ENCODE peak calls at places on chromosome 21, in nine cellular contexts. One of them, this sample, is unnamed. For H3K27me3, the result is how much of the 10 kb centered on the place peaks cover.

GRCh38 chr21:32101206-32101763 is 177.6 kb downstream of the MIS18A start:
- DNase-seq in CD8-positive, alpha-beta memory T cell: no peak
- DNase-seq in colonic mucosa: no peak
- DNase-seq in hepatocyte: no peak
- DNase-seq in pancreas: no peak
- DNase-seq in tibial nerve: no peak
- DNase-seq in heart left ventricle: no peak
- DNase-seq in left ventricle myocardium inferior: no peak
- DNase-seq in cardiac muscle cell: no peak
- DNase-seq in this sample: no peak

GRCh38 chr21:31335957-31336738 is 7.9 kb downstream of the TIAM1 start:
- DNase-seq in CD8-positive, alpha-beta memory T cell: no peak
- DNase-seq in colonic mucosa: no peak
- DNase-seq in hepatocyte: peak
- DNase-seq in pancreas: no peak
- DNase-seq in tibial nerve: peak
- DNase-seq in heart left ventricle: peak
- DNase-seq in left ventricle myocardium inferior: no peak
- DNase-seq in cardiac muscle cell: no peak
- DNase-seq in this sample: no peak

GRCh38 chr21:37455504-37455911 is 88.9 kb downstream of the DYRK1A start:
- DNase-seq in CD8-positive, alpha-beta memory T cell: no peak
- DNase-seq in colonic mucosa: no peak
- DNase-seq in hepatocyte: no peak
- DNase-seq in pancreas: no peak
- DNase-seq in tibial nerve: no peak
- DNase-seq in heart left ventricle: no peak
- DNase-seq in left ventricle myocardium inferior: no peak
- DNase-seq in cardiac muscle cell: no peak
- DNase-seq in this sample: no peak

GRCh38 chr21:33278736-33279135 is 12.6 kb downstream of the IL10RB start:
- DNase-seq in CD8-positive, alpha-beta memory T cell: no peak
- DNase-seq in colonic mucosa: no peak
- DNase-seq in hepatocyte: no peak
- DNase-seq in pancreas: no peak
- DNase-seq in tibial nerve: no peak
- DNase-seq in heart left ventricle: no peak
- DNase-seq in left ventricle myocardium inferior: no peak
- DNase-seq in cardiac muscle cell: no peak
- DNase-seq in this sample: no peak

GRCh38 chr21:35840949-35841348 is 219.4 kb downstream of the SETD4 start:
- DNase-seq in CD8-positive, alpha-beta memory T cell: no peak
- DNase-seq in colonic mucosa: no peak
- DNase-seq in hepatocyte: no peak
- DNase-seq in pancreas: no peak
- DNase-seq in tibial nerve: no peak
- DNase-seq in heart left ventricle: no peak
- DNase-seq in left ventricle myocardium inferior: no peak
- DNase-seq in cardiac muscle cell: no peak
- DNase-seq in this sample: no peak

GRCh38 chr21:42537106-42537742 is 23.6 kb downstream of the SLC37A1 start:
- DNase-seq in CD8-positive, alpha-beta memory T cell: no peak
- DNase-seq in colonic mucosa: no peak
- DNase-seq in hepatocyte: no peak
- DNase-seq in pancreas: no peak
- DNase-seq in tibial nerve: no peak
- DNase-seq in heart left ventricle: no peak
- DNase-seq in left ventricle myocardium inferior: no peak
- DNase-seq in cardiac muscle cell: no peak
- DNase-seq in this sample: no peak

GRCh38 chr21:42306366-42307035 is 8.7 kb downstream of the TFF3 start:
- DNase-seq in CD8-positive, alpha-beta memory T cell: no peak
- DNase-seq in colonic mucosa: no peak
- DNase-seq in hepatocyte: no peak
- DNase-seq in pancreas: no peak
- DNase-seq in tibial nerve: no peak
- DNase-seq in heart left ventricle: peak
- DNase-seq in left ventricle myocardium inferior: no peak
- DNase-seq in cardiac muscle cell: no peak
- DNase-seq in this sample: no peak

GRCh38 chr21:27713159-27714109 is 746.5 kb upstream of the ADAMTS5 start:
- DNase-seq in CD8-positive, alpha-beta memory T cell: no peak
- DNase-seq in colonic mucosa: peak
- DNase-seq in hepatocyte: no peak
- DNase-seq in pancreas: no peak
- DNase-seq in tibial nerve: no peak
- DNase-seq in heart left ventricle: no peak
- DNase-seq in left ventricle myocardium inferior: no peak
- DNase-seq in cardiac muscle cell: no peak
- DNase-seq in this sample: no peak

GRCh38 chr21:21845901-21846396 is 847.7 kb downstream of the NCAM2 start:
- DNase-seq in CD8-positive, alpha-beta memory T cell: no peak
- DNase-seq in colonic mucosa: no peak
- DNase-seq in hepatocyte: no peak
- DNase-seq in pancreas: no peak
- DNase-seq in tibial nerve: no peak
- DNase-seq in heart left ventricle: no peak
- DNase-seq in left ventricle myocardium inferior: no peak
- DNase-seq in cardiac muscle cell: no peak
- DNase-seq in this sample: no peak

GRCh38 chr21:15520811-15521643 is 208.8 kb upstream of the USP25 start:
- DNase-seq in CD8-positive, alpha-beta memory T cell: no peak
- DNase-seq in colonic mucosa: no peak
- DNase-seq in hepatocyte: peak
- DNase-seq in pancreas: no peak
- DNase-seq in tibial nerve: no peak
- DNase-seq in heart left ventricle: no peak
- DNase-seq in left ventricle myocardium inferior: no peak
- DNase-seq in cardiac muscle cell: no peak
- DNase-seq in this sample: no peak

DNA sequence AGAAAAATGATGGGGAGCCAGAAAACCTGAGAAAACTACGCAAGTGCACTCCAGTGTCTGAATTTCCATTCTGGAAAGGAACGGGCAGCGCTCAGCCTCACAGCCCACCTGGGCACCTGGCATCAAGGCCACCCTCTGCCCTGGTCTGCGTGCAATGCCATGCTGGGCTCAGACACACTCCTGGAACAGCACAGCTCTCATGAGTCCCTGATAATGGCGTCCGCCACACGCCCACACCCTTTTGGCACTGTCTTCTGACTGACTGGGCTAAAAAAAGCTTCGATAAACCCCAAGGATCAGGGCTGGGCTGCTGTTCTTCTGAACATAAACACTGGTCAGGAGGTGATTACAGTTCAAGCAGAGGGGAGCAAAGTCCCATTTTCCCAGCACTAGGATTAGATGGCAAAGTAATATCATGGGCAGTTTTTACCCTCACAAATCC is 22.8 kb downstream of the RCAN1 start:
- DNase-seq in CD8-positive, alpha-beta memory T cell: no peak
- DNase-seq in colonic mucosa: peak
- DNase-seq in hepatocyte: peak
- DNase-seq in pancreas: peak
- DNase-seq in tibial nerve: no peak
- DNase-seq in heart left ventricle: peak
- DNase-seq in left ventricle myocardium inferior: peak
- DNase-seq in cardiac muscle cell: peak
- DNase-seq in this sample: no peak
- H3K4me3 ChIP-seq in CD8-positive, alpha-beta memory T cell: no peak
- H3K4me3 ChIP-seq in colonic mucosa: no peak
- H3K4me3 ChIP-seq in hepatocyte: no peak
- H3K4me3 ChIP-seq in pancreas: no peak
- H3K4me3 ChIP-seq in tibial nerve: no peak
- H3K4me3 ChIP-seq in heart left ventricle: peak
- H3K4me3 ChIP-seq in left ventricle myocardium inferior: peak
- H3K4me3 ChIP-seq in cardiac muscle cell: no peak
- H3K4me3 ChIP-seq in this sample: peak

DNA sequence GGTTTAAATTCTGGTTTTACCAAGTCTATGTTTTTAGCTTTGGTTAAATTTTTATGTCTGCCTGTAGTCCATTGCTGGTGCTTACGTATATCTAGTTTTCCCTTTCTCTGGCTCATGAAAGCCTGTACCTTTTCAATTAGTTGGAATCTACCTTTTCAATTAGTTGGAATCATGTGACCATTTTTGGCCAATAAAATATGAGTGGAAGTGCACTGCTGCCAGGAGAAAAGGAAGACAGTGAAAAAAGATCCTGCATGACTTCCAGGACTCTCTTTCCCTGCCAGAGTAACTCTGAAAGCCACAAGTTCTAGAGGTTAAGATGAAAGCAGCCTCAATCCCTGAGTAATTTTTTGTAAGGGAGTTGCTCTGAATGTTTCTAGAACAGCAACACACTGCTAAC is 2.2 kb upstream of the GRIK1 start:
- DNase-seq in CD8-positive, alpha-beta memory T cell: no peak
- DNase-seq in colonic mucosa: no peak
- DNase-seq in hepatocyte: no peak
- DNase-seq in pancreas: no peak
- DNase-seq in tibial nerve: no peak
- DNase-seq in heart left ventricle: no peak
- DNase-seq in left ventricle myocardium inferior: no peak
- DNase-seq in cardiac muscle cell: no peak
- DNase-seq in this sample: no peak
- H3K27me3 ChIP-seq in CD8-positive, alpha-beta memory T cell: under half
- H3K27me3 ChIP-seq in colonic mucosa: under half
- H3K27me3 ChIP-seq in hepatocyte: half or more
- H3K27me3 ChIP-seq in pancreas: under half
- H3K27me3 ChIP-seq in tibial nerve: under half
- H3K27me3 ChIP-seq in heart left ventricle: under half
- H3K27me3 ChIP-seq in left ventricle myocardium inferior: half or more
- H3K27me3 ChIP-seq in cardiac muscle cell: half or more
- H3K27me3 ChIP-seq in this sample: under half

DNA sequence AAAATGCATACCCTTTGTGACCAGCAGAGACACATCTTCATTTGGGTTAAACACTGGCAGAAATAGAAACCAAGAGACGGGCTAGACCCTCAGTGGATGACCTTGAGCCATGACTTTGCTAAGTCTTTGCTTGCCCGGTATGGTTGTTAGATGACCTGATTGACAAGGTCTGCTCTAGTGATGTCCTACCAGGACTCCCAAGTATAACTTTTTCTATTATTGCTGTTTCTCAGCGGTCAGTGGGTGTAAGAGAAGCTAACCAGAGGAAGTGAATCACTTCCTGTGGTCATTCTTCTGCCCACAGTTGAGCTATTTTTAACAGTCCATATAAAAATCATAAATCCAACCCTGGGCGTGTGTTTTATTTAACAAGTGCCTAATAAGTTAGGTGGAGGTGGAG is 126.2 kb upstream of the ETS2 start:
- DNase-seq in CD8-positive, alpha-beta memory T cell: no peak
- DNase-seq in colonic mucosa: no peak
- DNase-seq in hepatocyte: no peak
- DNase-seq in pancreas: no peak
- DNase-seq in tibial nerve: peak
- DNase-seq in heart left ventricle: no peak
- DNase-seq in left ventricle myocardium inferior: no peak
- DNase-seq in cardiac muscle cell: no peak
- DNase-seq in this sample: no peak
- H3K27ac ChIP-seq in CD8-positive, alpha-beta memory T cell: no peak
- H3K27ac ChIP-seq in colonic mucosa: no peak
- H3K27ac ChIP-seq in hepatocyte: no peak
- H3K27ac ChIP-seq in pancreas: no peak
- H3K27ac ChIP-seq in tibial nerve: no peak
- H3K27ac ChIP-seq in heart left ventricle: no peak
- H3K27ac ChIP-seq in left ventricle myocardium inferior: no peak
- H3K27ac ChIP-seq in cardiac muscle cell: no peak
- H3K27ac ChIP-seq in this sample: peak

DNA sequence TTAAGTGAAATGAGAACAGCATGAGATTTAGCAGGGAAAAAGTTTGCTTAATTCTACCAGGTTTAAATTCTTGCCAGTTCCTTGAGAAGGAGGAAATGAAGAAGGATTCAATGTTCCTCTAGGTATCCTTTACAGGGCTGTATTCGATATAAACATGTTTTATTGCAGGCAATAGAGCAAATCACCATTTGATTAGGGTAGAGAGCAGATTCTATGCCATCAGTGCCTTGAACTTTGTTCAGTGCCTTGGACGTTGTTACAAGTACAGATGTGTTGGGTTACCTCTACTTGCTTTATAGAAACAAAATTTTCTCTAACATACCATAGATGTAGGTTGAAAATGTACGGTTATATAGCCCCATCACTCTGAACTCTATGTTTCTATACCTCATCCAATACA is 18.2 kb upstream of the CLDN8 start:
- DNase-seq in CD8-positive, alpha-beta memory T cell: no peak
- DNase-seq in colonic mucosa: no peak
- DNase-seq in hepatocyte: no peak
- DNase-seq in pancreas: no peak
- DNase-seq in tibial nerve: no peak
- DNase-seq in heart left ventricle: no peak
- DNase-seq in left ventricle myocardium inferior: no peak
- DNase-seq in cardiac muscle cell: no peak
- DNase-seq in this sample: no peak
- H3K4me3 ChIP-seq in CD8-positive, alpha-beta memory T cell: no peak
- H3K4me3 ChIP-seq in colonic mucosa: no peak
- H3K4me3 ChIP-seq in hepatocyte: no peak
- H3K4me3 ChIP-seq in pancreas: no peak
- H3K4me3 ChIP-seq in tibial nerve: no peak
- H3K4me3 ChIP-seq in heart left ventricle: no peak
- H3K4me3 ChIP-seq in left ventricle myocardium inferior: no peak
- H3K4me3 ChIP-seq in cardiac muscle cell: no peak
- H3K4me3 ChIP-seq in this sample: no peak

DNA sequence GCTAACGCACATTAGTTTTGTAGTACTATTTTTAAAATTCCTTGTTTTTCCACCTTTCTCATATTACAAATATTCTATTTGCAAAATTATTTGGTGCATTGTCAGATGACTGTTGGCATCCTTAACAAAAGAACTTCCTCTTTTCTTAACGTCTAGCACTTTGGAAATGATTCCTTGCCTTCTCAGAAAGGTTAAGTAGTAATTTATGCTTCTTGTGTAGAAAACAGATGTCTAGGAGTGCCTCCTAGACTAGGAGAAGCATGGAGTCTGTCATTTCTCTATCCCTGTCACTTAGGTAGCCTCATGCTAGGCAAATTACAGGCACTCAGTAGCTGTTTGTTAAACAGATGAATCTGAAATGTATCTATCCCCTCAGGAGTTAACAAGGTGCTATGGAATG is 64.3 kb downstream of the HSPA13 start:
- DNase-seq in CD8-positive, alpha-beta memory T cell: no peak
- DNase-seq in colonic mucosa: no peak
- DNase-seq in hepatocyte: no peak
- DNase-seq in pancreas: no peak
- DNase-seq in tibial nerve: no peak
- DNase-seq in heart left ventricle: no peak
- DNase-seq in left ventricle myocardium inferior: no peak
- DNase-seq in cardiac muscle cell: no peak
- DNase-seq in this sample: no peak
- H3K27me3 ChIP-seq in CD8-positive, alpha-beta memory T cell: under half
- H3K27me3 ChIP-seq in colonic mucosa: under half
- H3K27me3 ChIP-seq in hepatocyte: under half
- H3K27me3 ChIP-seq in pancreas: under half
- H3K27me3 ChIP-seq in tibial nerve: under half
- H3K27me3 ChIP-seq in heart left ventricle: under half
- H3K27me3 ChIP-seq in left ventricle myocardium inferior: under half
- H3K27me3 ChIP-seq in cardiac muscle cell: under half
- H3K27me3 ChIP-seq in this sample: under half

GRCh38 chr21:29219165-29219770 is 79.5 kb upstream of the BACH1 start:
- DNase-seq in CD8-positive, alpha-beta memory T cell: no peak
- DNase-seq in colonic mucosa: peak
- DNase-seq in hepatocyte: no peak
- DNase-seq in pancreas: peak
- DNase-seq in tibial nerve: peak
- DNase-seq in heart left ventricle: no peak
- DNase-seq in left ventricle myocardium inferior: no peak
- DNase-seq in cardiac muscle cell: no peak
- DNase-seq in this sample: peak
- H3K27ac ChIP-seq in CD8-positive, alpha-beta memory T cell: no peak
- H3K27ac ChIP-seq in colonic mucosa: peak
- H3K27ac ChIP-seq in hepatocyte: peak
- H3K27ac ChIP-seq in pancreas: peak
- H3K27ac ChIP-seq in tibial nerve: no peak
- H3K27ac ChIP-seq in heart left ventricle: no peak
- H3K27ac ChIP-seq in left ventricle myocardium inferior: no peak
- H3K27ac ChIP-seq in cardiac muscle cell: no peak
- H3K27ac ChIP-seq in this sample: no peak

GRCh38 chr21:16533692-16534407 is 804.1 kb downstream of the USP25 start:
- DNase-seq in CD8-positive, alpha-beta memory T cell: no peak
- DNase-seq in colonic mucosa: no peak
- DNase-seq in hepatocyte: no peak
- DNase-seq in pancreas: no peak
- DNase-seq in tibial nerve: peak
- DNase-seq in heart left ventricle: no peak
- DNase-seq in left ventricle myocardium inferior: no peak
- DNase-seq in cardiac muscle cell: no peak
- DNase-seq in this sample: no peak
- H3K4me3 ChIP-seq in CD8-positive, alpha-beta memory T cell: no peak
- H3K4me3 ChIP-seq in colonic mucosa: no peak
- H3K4me3 ChIP-seq in hepatocyte: no peak
- H3K4me3 ChIP-seq in pancreas: no peak
- H3K4me3 ChIP-seq in tibial nerve: peak
- H3K4me3 ChIP-seq in heart left ventricle: peak
- H3K4me3 ChIP-seq in left ventricle myocardium inferior: peak
- H3K4me3 ChIP-seq in cardiac muscle cell: no peak
- H3K4me3 ChIP-seq in this sample: peak